ENCODE peak calls at places on chromosome 16, in six cellular contexts. K, A, E, H, Q and T are unnamed samples.

GRCh38 chr16:58462997-58463891 is 36.7 kb upstream of the NDRG4 start:
- DNase-seq in A (no peak), Q (no peak), E (no peak), K (no peak), H (no peak), T (no peak)

GRCh38 chr16:31190061-31190460 is 10.1 kb downstream of the FUS start:
- DNase-seq in A (peak), K (no peak), E (no peak), H (no peak), Q (no peak), T (no peak)

GRCh38 chr16:54370653-54371052 is 84.1 kb upstream of the IRX3 start:
- DNase-seq in Q (no peak), K (no peak), E (no peak), A (peak), H (no peak), T (no peak)

GRCh38 chr16:49889725-49890397 is 33.9 kb upstream of the ZNF423 start:
- DNase-seq in H (no peak), K (no peak), E (no peak), A (no peak), Q (no peak), T (no peak)

GRCh38 chr16:27367463-27368357 is 34.3 kb upstream of the IL21R start:
- DNase-seq in A (peak), Q (peak), H (peak), E (peak), K (peak), T (peak)

GRCh38 chr16:87712184-87712822 is 53.5 kb downstream of the KLHDC4 start:
- DNase-seq in K (no peak), H (no peak), A (no peak), E (no peak), Q (no peak), T (no peak)

GRCh38 chr16:5738586-5738985 is 641.0 kb upstream of the EEF2KMT start:
- DNase-seq in E (no peak), A (no peak), K (no peak), Q (no peak), H (no peak), T (no peak)

GRCh38 chr16:59046335-59046734 is 312.2 kb upstream of the GOT2 start:
- DNase-seq in H (no peak), A (no peak), E (no peak), Q (no peak), K (no peak), T (no peak)

GRCh38 chr16:3959148-3959547 is 78.6 kb upstream of the CREBBP start:
- DNase-seq in K (peak), Q (no peak), A (peak), E (peak), H (no peak), T (no peak)

GRCh38 chr16:50369133-50369804 is 481 bp upstream of the BRD7 start:
- DNase-seq in Q (no peak), K (no peak), A (no peak), H (no peak), E (no peak), T (peak)

GRCh38 chr16:86075839-86076440 is 177.0 kb downstream of the IRF8 start:
- DNase-seq in H (no peak), K (peak), Q (no peak), E (no peak), A (peak), T (no peak)

GRCh38 chr16:50668368-50669008 is 12.6 kb downstream of the SNX20 start:
- DNase-seq in Q (no peak), K (peak), H (no peak), A (peak), E (no peak), T (no peak)

GRCh38 chr16:5972747-5973146 is 875.2 kb upstream of the EEF2KMT start:
- DNase-seq in H (no peak), A (no peak), E (no peak), K (no peak), Q (no peak), T (no peak)

GRCh38 chr16:59259074-59259963 is 525.2 kb upstream of the GOT2 start:
- DNase-seq in K (no peak), A (no peak), H (no peak), E (no peak), Q (no peak), T (no peak)

GRCh38 chr16:79764415-79765149 is 164.0 kb upstream of the MAF start:
- DNase-seq in H (no peak), A (no peak), K (no peak), Q (no peak), E (no peak), T (no peak)

GRCh38 chr16:69520800-69521602 is 44.8 kb upstream of the NFAT5 start:
- DNase-seq in A (no peak), K (no peak), E (no peak), H (no peak), Q (no peak), T (no peak)

GRCh38 chr16:12587646-12588277 is 215.9 kb downstream of the CPPED1 start:
- DNase-seq in A (peak), E (no peak), K (no peak), H (no peak), Q (no peak), T (no peak)

GRCh38 chr16:12771341-12771798 is 32.3 kb downstream of the CPPED1 start:
- DNase-seq in K (no peak), H (no peak), A (no peak), Q (no peak), E (no peak), T (no peak)

GRCh38 chr16:11819798-11820197 is 22.7 kb upstream of the ZC3H7A start:
- DNase-seq in A (no peak), E (no peak), H (no peak), K (no peak), Q (no peak), T (no peak)

GRCh38 chr16:57536306-57537193 is at the start of gene CCDC102A:
- DNase-seq in A (peak), K (peak), H (peak), Q (no peak), E (no peak), T (peak)

GRCh38 chr16:29007865-29008593 is 23.2 kb downstream of the LAT start:
- DNase-seq in H (peak), Q (no peak), K (no peak), A (no peak), E (no peak), T (peak)

GRCh38 chr16:50311891-50312501 is 45.6 kb downstream of the ADCY7 start:
- DNase-seq in H (no peak), K (no peak), Q (no peak), E (no peak), A (peak), T (no peak)

GRCh38 chr16:47156816-47157215 is 13.1 kb upstream of the NETO2 start:
- DNase-seq in K (no peak), H (no peak), E (no peak), A (no peak), Q (no peak), T (no peak)

GRCh38 chr16:29256501-29256981 is 150.0 kb downstream of the NPIPB11 start:
- DNase-seq in E (no peak), K (no peak), H (no peak), A (no peak), Q (no peak), T (no peak)

GRCh38 chr16:49586466-49586865 is 212.9 kb downstream of the C16orf78 start:
- DNase-seq in K (no peak), Q (no peak), A (no peak), E (no peak), H (no peak), T (no peak)

GRCh38 chr16:2529961-2530628 is 1.1 kb downstream of the CEMP1 start:
- DNase-seq in H (no peak), K (no peak), Q (no peak), E (no peak), A (no peak), T (no peak)

GRCh38 chr16:88072571-88073001 is 121.4 kb downstream of the BANP start:
- DNase-seq in A (peak), K (no peak), H (no peak), E (no peak), Q (no peak), T (no peak)

GRCh38 chr16:88351521-88352101 is 31.1 kb upstream of the ZNF469 start:
- DNase-seq in Q (no peak), E (no peak), K (no peak), H (no peak), A (peak), T (no peak)

GRCh38 chr16:19095699-19096098 is 18.1 kb upstream of the ITPRIPL2 start:
- DNase-seq in H (no peak), A (no peak), Q (no peak), E (peak), K (no peak), T (no peak)

GRCh38 chr16:873243-873661 is 72.7 kb upstream of the GNG13 start:
- DNase-seq in Q (no peak), A (peak), H (no peak), E (no peak), K (no peak), T (no peak)

GRCh38 chr16:874366-875181 is 74.0 kb upstream of the GNG13 start:
- DNase-seq in E (no peak), A (peak), H (no peak), K (no peak), Q (no peak), T (no peak)

GRCh38 chr16:872436-873242 is 72.1 kb upstream of the GNG13 start:
- DNase-seq in H (no peak), Q (no peak), A (peak), E (no peak), K (no peak), T (no peak)

GRCh38 chr16:875182-876040 is 74.9 kb upstream of the GNG13 start:
- DNase-seq in Q (no peak), E (no peak), A (no peak), H (no peak), K (no peak), T (no peak)

DNA sequence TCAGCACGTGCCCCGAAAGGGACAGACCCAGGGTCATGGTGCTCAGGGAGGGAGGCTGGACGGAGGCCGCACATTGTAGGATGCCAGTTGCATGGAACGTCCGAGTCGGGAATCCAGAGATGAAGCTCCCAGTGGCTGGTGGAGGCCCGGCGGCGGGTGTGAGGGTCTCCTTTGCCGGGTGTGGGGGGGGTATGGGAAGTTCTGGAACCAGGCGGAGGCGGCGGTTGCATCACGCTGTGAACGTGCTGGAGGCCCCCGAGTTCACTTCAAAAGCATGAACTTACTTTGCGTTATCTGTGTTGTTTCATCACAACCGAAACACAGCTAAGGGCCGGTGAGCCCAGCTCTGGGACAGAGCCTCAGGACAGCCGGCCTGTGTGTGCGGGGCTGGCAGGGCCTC is 73.4 kb upstream of the GNG13 start:
- DNase-seq in K (no peak), E (no peak), H (no peak), Q (no peak), A (peak), T (no peak)
- H3K27ac ChIP-seq in K (no peak), E (no peak), H (no peak), Q (no peak), A (no peak), T (no peak)

DNA sequence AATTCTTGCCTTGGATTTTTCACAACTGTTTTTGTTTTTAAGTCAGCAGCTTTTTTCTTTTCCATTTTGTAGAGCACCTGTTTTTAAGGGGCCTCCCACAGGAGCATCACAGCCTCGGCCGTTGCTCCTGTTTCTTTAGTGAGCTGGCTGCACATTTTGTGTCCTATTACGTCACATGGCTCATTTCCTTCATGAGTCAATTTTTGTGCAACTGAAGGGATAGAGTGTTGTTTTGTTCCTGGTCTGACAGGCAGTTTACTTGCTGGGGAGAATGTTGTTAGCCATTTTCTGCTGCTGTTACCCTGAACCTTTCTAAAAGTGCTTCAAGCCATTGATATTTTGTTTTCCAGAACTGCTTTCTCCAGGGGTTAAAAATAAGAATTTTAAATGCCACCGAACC is 45.0 kb upstream of the CRISPLD2 start:
- DNase-seq in K (no peak), H (no peak), A (no peak), Q (no peak), E (no peak), T (no peak)
- H3K27ac ChIP-seq in K (no peak), H (no peak), A (no peak), Q (peak), E (no peak), T (no peak)

GRCh38 chr16:75250089-75250808 is 1.2 kb downstream of the BCAR1 start:
- DNase-seq in A (no peak), H (no peak), E (no peak), K (peak), Q (peak), T (no peak)

GRCh38 chr16:75247249-75247648 is 4.2 kb downstream of the BCAR1 start:
- DNase-seq in E (no peak), K (no peak), Q (no peak), H (no peak), A (no peak), T (no peak)

GRCh38 chr16:75248142-75248535 is 3.3 kb downstream of the BCAR1 start:
- DNase-seq in H (no peak), Q (peak), A (no peak), E (no peak), K (no peak), T (no peak)

GRCh38 chr16:75249441-75249840 is 2.0 kb downstream of the BCAR1 start:
- DNase-seq in H (no peak), A (no peak), E (no peak), Q (no peak), K (peak), T (no peak)

DNA sequence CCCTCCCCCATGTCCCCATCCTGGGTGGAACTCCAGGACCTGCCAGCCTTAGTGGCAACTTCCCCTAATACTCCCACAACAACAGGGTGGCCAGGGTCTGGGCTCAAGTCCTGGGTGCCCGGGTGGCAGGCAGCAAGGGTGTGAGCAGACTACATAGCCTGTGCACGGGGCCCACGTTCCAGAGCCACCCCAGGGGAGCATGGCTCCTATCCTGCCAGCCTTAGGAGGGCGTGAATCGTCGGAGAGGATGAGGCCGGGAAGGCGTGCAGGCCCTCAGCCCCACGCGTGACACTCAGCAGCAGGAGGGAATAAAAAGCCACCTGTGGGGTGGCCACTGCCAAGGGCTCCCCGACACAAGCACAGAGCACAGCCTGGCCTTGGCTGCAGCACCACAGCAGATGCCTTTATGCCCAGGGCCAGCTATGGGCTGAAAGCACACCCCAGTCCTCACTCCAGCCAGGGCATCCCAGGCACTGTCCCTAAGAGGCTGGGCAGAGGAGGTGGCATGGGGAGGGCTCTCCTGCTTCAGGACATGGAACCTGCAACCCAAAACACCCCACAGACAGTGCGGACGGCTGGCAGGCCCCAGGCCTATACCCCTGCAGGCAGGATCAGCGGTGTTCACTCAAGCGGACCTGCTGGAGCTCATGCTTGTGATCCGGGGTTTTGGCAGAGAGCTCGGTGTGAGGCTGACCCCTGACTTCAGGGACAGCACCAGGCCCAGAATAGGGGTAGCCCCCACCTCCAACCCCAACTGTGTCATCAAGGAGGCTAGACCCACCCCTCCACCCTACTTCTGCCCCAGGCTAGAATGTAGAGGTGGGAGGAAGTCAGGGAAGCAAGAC is 2.7 kb downstream of the BCAR1 start:
- DNase-seq in A (no peak), H (no peak), Q (no peak), K (no peak), E (no peak), T (no peak)
- H3K27ac ChIP-seq in A (peak), H (no peak), Q (peak), K (peak), E (peak), T (no peak)

DNA sequence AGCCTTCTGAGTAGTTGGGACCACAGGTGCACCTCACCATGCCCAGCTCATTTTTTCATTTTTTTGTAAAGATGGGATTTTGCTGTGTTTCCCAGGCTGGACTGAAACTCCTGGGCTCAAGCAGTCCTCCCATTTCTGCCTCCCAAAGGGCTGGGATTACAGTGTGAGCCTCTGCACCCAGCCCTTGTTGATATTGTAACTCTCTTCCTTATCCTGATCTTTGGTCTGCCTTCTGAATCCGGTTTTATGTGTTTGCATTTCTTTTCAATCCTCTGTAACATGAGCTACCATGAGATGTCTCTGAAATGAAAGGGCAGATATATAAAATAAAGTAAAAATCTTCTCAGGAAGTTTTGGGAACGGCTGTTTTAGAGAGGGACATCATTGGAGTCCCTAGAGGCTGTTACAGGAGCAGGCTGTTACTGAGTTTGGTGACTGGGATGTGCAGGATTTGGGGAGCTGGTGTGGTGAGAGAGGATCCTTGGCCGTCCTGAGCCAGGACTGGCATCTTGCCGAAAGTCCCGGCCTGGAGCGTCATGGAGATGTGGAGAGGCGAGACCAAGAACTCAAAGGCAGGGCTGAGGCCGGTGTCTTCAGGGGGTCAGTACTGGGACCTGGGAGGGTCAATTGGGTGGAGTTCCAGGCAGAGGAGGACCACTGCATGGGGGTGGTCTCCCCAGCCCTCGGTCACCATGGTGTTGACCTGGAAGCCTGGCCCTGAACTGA is 39.4 kb downstream of the ATP2C2 start:
- DNase-seq in H (no peak), Q (no peak), K (no peak), E (no peak), A (no peak), T (no peak)
- H3K27ac ChIP-seq in H (no peak), Q (no peak), K (no peak), E (peak), A (no peak), T (no peak)

GRCh38 chr16:15760129-15760528 is 96.7 kb downstream of the MYH11 start:
- DNase-seq in K (no peak), A (no peak), H (no peak), Q (no peak), E (no peak), T (no peak)
- H3K27ac ChIP-seq in K (no peak), A (no peak), H (no peak), Q (no peak), E (no peak), T (no peak)

DNA sequence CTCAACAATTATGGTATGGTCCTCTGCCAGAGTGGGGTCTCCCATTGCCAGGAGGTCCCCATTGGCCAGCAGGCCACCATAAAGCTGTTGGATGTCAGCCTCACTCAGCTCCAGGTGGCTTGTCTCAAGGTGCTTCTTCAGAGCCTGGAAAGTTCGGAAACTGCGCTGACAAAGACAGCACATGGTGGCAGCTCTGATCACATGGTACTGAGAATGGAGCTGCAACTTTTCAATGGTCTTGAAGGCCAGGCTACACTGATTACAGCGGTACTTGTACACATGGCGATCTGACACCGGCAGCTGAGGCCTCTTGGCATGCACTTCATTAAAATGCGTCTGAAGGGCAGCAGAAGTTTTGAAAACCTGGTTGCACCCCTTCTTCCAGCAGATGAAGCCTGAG is 249.7 kb downstream of the ZFHX3 start:
- DNase-seq in K (no peak), H (no peak), E (no peak), Q (no peak), A (no peak), T (no peak)
- H3K27ac ChIP-seq in K (no peak), H (no peak), E (no peak), Q (peak), A (no peak), T (no peak)